ENCODE peak calls at places on chromosomes 2 and 18, in eight cellular contexts. B is HCT116, A is SK-N-SH, P is GM12878, W is H1, G is K562, D is HepG2, Y is endothelial cell of umbilical vein. N is an unnamed sample.

GRCh38 chr2:197705912-197706838 is 1.0 kb downstream of the MARS2 start:
- DNase-seq in B (no peak), A (peak; percentile 37), P (no peak), W (no peak), G (no peak), D (peak; percentile 39), Y (no peak), N (no peak)

GRCh38 chr18:29874519-29875098 is 1167.9 kb downstream of the DSC3 start:
- DNase-seq in B (peak; percentile 10), A (peak; percentile 23), P (no peak), W (no peak), G (peak; percentile 20), D (peak; percentile 52), Y (peak; percentile 30), N (peak; percentile 14)

GRCh38 chr18:45324489-45325111 is 290.7 kb upstream of the SLC14A2 start:
- DNase-seq in B (no peak), A (no peak), P (no peak), W (peak; percentile 21), G (no peak), D (no peak), Y (no peak), N (no peak)

GRCh38 chr2:158726906-158727592 is 68.1 kb upstream of the DAPL1 start:
- DNase-seq in B (no peak), A (peak; percentile 39), P (no peak), W (no peak), G (no peak), D (peak; percentile 23), Y (no peak), N (no peak)

GRCh38 chr2:188668017-188668663 is 306.0 kb upstream of the COL3A1 start:
- DNase-seq in B (peak; percentile 13), A (no peak), P (no peak), W (no peak), G (no peak), D (no peak), Y (peak; percentile 19), N (peak; percentile 35)

GRCh38 chr18:74661690-74662089 is 64.0 kb downstream of the ZNF407 start:
- DNase-seq in B (no peak), A (no peak), P (no peak), W (no peak), G (no peak), D (no peak), Y (no peak), N (no peak)

GRCh38 chr2:67476808-67477790 is 80.0 kb downstream of the ETAA1 start:
- DNase-seq in B (peak; percentile 12), A (peak; percentile 33), P (no peak), W (no peak), G (peak; percentile 11), D (peak; percentile 32), Y (peak; percentile 68), N (peak; percentile 78)

GRCh38 chr2:50135841-50136240 is 896.1 kb downstream of the NRXN1 start:
- DNase-seq in B (no peak), A (no peak), P (no peak), W (no peak), G (no peak), D (no peak), Y (no peak), N (no peak)

GRCh38 chr2:156944871-156945270 is 312.6 kb upstream of the GALNT5 start:
- DNase-seq in B (no peak), A (no peak), P (no peak), W (no peak), G (no peak), D (no peak), Y (no peak), N (no peak)

GRCh38 chr18:35573531-35573930 is 8.0 kb upstream of the GALNT1 start:
- DNase-seq in B (no peak), A (no peak), P (no peak), W (no peak), G (no peak), D (no peak), Y (no peak), N (no peak)

GRCh38 chr2:217398101-217398500 is 538.2 kb upstream of the TNP1 start:
- DNase-seq in B (no peak), A (no peak), P (no peak), W (no peak), G (no peak), D (no peak), Y (no peak), N (no peak)

GRCh38 chr18:3864669-3865298 is 414.8 kb downstream of the TGIF1 start:
- DNase-seq in B (no peak), A (no peak), P (no peak), W (no peak), G (no peak), D (no peak), Y (no peak), N (no peak)

GRCh38 chr2:209661286-209661685 is 110.3 kb upstream of the UNC80 start:
- DNase-seq in B (no peak), A (peak; percentile 65), P (no peak), W (no peak), G (no peak), D (no peak), Y (no peak), N (no peak)
- H3K9ac ChIP-seq in B (no peak overlapping the region), A (no peak overlapping the region), P (no peak overlapping the region), W (no peak overlapping the region), G (no peak overlapping the region), D (no peak overlapping the region), Y (no peak overlapping the region), N (no peak overlapping the region)

GRCh38 chr2:234865040-234865439 is 86.8 kb upstream of the SH3BP4 start:
- DNase-seq in B (no peak), A (no peak), P (no peak), W (no peak), G (no peak), D (no peak), Y (no peak), N (no peak)

GRCh38 chr2:234863043-234863934 is 88.5 kb upstream of the SH3BP4 start:
- DNase-seq in B (peak; percentile 54), A (no peak), P (no peak), W (no peak), G (no peak), D (peak; percentile 88), Y (peak; percentile 41), N (no peak)

GRCh38 chr2:234864518-234864917 is 87.3 kb upstream of the SH3BP4 start:
- DNase-seq in B (no peak), A (no peak), P (no peak), W (no peak), G (no peak), D (no peak), Y (no peak), N (no peak)

GRCh38 chr2:234858790-234859329 is 93.0 kb upstream of the SH3BP4 start:
- DNase-seq in B (no peak), A (no peak), P (no peak), W (no peak), G (no peak), D (no peak), Y (no peak), N (no peak)

DNA sequence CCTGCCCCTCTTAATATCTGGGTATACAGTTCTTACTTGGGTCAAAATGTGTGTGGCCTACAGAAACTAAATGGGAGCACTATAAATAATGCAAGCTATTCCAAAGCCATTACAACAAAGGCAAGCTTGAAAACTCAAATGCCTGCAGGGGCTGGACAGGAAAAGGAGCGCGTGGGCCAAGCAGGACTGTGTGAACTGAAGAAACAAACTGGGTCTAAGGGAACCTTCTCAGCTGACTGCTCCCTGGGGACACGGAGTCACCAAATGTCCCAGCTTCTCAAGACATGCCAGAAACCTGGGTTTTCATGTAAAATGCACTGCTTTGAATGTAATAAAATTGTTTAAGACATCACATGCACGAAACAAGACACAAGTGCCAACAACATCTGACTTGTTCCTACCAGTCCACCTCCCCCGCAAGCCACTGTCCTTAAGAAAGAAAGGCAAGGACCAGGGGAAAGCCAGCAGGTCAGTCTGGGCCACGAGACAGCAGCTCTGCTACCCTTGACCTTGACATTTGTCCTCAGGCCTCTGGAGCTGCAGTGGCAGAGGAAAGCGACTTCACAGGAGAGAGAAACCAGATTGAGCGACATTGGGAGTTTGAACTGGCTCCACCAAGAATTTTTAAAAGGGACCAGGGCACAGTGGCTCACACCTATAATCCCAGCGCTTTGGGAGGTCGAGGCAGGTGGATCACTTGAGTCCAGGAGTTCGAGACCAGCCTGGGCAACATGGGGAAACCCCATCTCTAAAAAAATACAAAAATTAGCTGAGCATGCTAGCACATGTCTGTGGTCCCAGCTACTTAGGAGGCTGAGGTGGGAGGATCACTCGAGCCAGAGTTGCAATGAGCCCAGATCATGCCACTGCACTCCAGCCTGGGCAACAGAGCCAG is 89.7 kb upstream of the SH3BP4 start:
- DNase-seq in B (no peak), A (no peak), P (no peak), W (no peak), G (no peak), D (no peak), Y (peak; percentile 32), N (no peak)
- H3K27ac ChIP-seq in B (no peak overlapping the region), A (no peak overlapping the region), P (no peak overlapping the region), W (no peak overlapping the region), G (no peak overlapping the region), D (peak overlapping the region; percentile 88), Y (no peak overlapping the region), N (no peak overlapping the region)

GRCh38 chr2:69969991-69970390 is 8.6 kb upstream of the ASPRV1 start:
- DNase-seq in B (no peak), A (no peak), P (no peak), W (no peak), G (no peak), D (no peak), Y (no peak), N (no peak)
- TF ChIP-seq POLR2AphosphoS5 in B (no peak), A (no peak), P (no peak), W (no peak), G (no peak), D (no peak), Y (no peak), N (no peak)

DNA sequence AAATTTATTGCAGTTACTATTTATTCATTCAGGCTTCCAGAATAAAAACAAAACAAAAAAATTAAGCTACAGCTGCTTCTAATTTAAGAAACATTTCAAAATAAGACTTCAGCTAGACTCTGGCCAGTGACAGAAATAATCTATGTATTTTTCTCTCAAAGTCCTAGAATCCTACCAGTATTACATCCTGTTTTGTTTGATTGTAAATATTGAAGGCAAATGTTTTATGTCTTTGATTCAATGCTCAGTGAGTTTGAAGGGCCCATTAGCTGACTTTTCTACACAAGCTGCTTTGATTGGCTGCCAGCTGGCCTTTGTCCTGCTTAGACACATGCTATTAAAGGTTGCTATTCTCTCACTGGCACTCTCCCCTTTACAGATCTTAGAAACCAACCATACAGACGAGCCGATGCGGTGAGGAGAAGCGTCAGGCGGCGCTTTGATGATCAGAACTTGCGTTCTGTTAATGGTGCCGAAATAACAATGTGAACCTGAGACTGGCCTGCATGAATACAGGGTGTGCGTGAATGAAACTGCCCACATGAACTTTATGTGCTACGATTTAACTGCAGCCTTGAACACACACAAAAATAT is 69.7 kb downstream of the PRPF40A start:
- DNase-seq in B (no peak), A (no peak), P (no peak), W (no peak), G (no peak), D (no peak), Y (peak; percentile 5), N (no peak)
- H3K9ac ChIP-seq in B (no peak overlapping the region), A (no peak overlapping the region), P (no peak overlapping the region), W (no peak overlapping the region), G (no peak overlapping the region), D (no peak overlapping the region), Y (no peak overlapping the region), N (no peak overlapping the region)

GRCh38 chr2:11340717-11341116 is 3.7 kb downstream of the ROCK2 start:
- DNase-seq in B (no peak), A (no peak), P (no peak), W (no peak), G (no peak), D (no peak), Y (no peak), N (no peak)
- H3K27ac ChIP-seq in B (no peak overlapping the region), A (no peak overlapping the region), P (peak overlapping the region; percentile 1), W (no peak overlapping the region), G (no peak overlapping the region), D (peak overlapping the region; percentile 94), Y (no peak overlapping the region), N (no peak overlapping the region)

N was measured in SK-N-MC.